ENCODE peak calls at places on chromosome 19, in ten cellular contexts. J is fibroblast of villous mesenchyme, L is A549, X is heart right ventricle, F is lower leg skin, D is fibroblast of mammary gland, Z is fibroblast of pulmonary artery, K is colonic mucosa, R is GM12865, I is bronchial epithelial cell. N is an unnamed sample.
A peak's percentile ranks its signal among the peaks of the same experiment; 100 is the strongest.

GRCh38 chr19:52570005-52570861 is at the start of gene ZNF701:
- DNase-seq in F (peak; percentile 99), R (peak; percentile 95), Z (peak; percentile 93), X (peak; percentile 95), I (peak; percentile 71), L (peak; percentile 28), K (peak; percentile 97), D (peak; percentile 88), J (peak; percentile 94), N (peak; percentile 94)

GRCh38 chr19:1837625-1838105 is 10.6 kb downstream of the REXO1 start:
- DNase-seq in R (peak; percentile 53), Z (peak; percentile 32), K (peak; percentile 71), L (no peak), I (no peak), F (no peak), J (peak; percentile 27), X (no peak), D (peak; percentile 30), N (no peak)

GRCh38 chr19:40610396-40611064 is 9.4 kb downstream of the LTBP4 start:
- DNase-seq in I (peak; percentile 24), Z (no peak), K (peak; percentile 77), F (peak; percentile 96), J (no peak), L (no peak), X (peak; percentile 68), D (no peak), R (no peak), N (no peak)

GRCh38 chr19:5170329-5170745 is 170.3 kb downstream of the PTPRS start:
- DNase-seq in J (no peak), K (peak; percentile 39), D (no peak), Z (no peak), F (no peak), L (peak; percentile 37), X (no peak), I (no peak), R (peak; percentile 38), N (no peak)

GRCh38 chr19:996051-996838 is 4.0 kb upstream of the GRIN3B start:
- DNase-seq in X (no peak), F (no peak), D (peak; percentile 62), I (peak; percentile 54), L (peak; percentile 48), J (peak; percentile 74), Z (peak; percentile 57), K (peak; percentile 47), R (peak; percentile 82), N (peak; percentile 45)

GRCh38 chr19:16470911-16471811 is 609 bp downstream of the EPS15L1 start:
- DNase-seq in I (peak; percentile 75), D (peak; percentile 79), L (no peak), Z (peak; percentile 49), F (peak; percentile 89), K (peak; percentile 44), X (no peak), J (no peak), R (peak; percentile 63), N (no peak)

GRCh38 chr19:1739960-1740629 is 13.2 kb upstream of the ONECUT3 start:
- DNase-seq in I (no peak), F (no peak), X (no peak), R (no peak), D (no peak), K (no peak), J (no peak), L (no peak), Z (no peak), N (no peak)

GRCh38 chr19:38265213-38265861 is 964 bp downstream of the SPINT2 start:
- DNase-seq in Z (no peak), R (no peak), L (peak; percentile 87), K (peak; percentile 68), I (peak; percentile 71), X (no peak), D (no peak), F (no peak), J (no peak), N (no peak)

GRCh38 chr19:5191091-5191490 is 149.5 kb downstream of the PTPRS start:
- DNase-seq in R (no peak), J (no peak), L (no peak), I (no peak), X (no peak), D (no peak), Z (no peak), K (no peak), F (no peak), N (no peak)

GRCh38 chr19:51063664-51064063 is 1.2 kb downstream of the KLK13 start:
- DNase-seq in Z (no peak), J (no peak), D (no peak), R (no peak), F (peak; percentile 74), L (no peak), K (no peak), X (no peak), I (no peak), N (no peak)

GRCh38 chr19:33624586-33625153 is 2.9 kb downstream of the CHST8 start:
- DNase-seq in R (no peak), D (no peak), L (no peak), I (no peak), F (no peak), Z (no peak), X (no peak), J (no peak), K (no peak), N (no peak)

GRCh38 chr19:38544569-38545315 is 73.0 kb downstream of the MAP4K1 start:
- DNase-seq in J (peak; percentile 4), L (no peak), X (no peak), F (no peak), K (no peak), Z (peak; percentile 7), R (no peak), D (no peak), I (peak; percentile 10), N (no peak)

GRCh38 chr19:21028969-21029268 is 8.5 kb downstream of the ZNF430 start:
- DNase-seq in R (peak; percentile 15), I (no peak), L (no peak), F (no peak), X (no peak), D (no peak), J (no peak), K (no peak), Z (no peak), N (no peak)

GRCh38 chr19:21023901-21024300 is 3.4 kb downstream of the ZNF430 start:
- DNase-seq in I (peak; percentile 80), Z (no peak), K (no peak), L (no peak), R (no peak), J (peak; percentile 40), X (no peak), F (no peak), D (peak; percentile 84), N (peak; percentile 18)

GRCh38 chr19:21020298-21021227 is at the start of gene ZNF430:
- DNase-seq in D (peak; percentile 92), X (peak; percentile 96), K (peak; percentile 97), I (peak; percentile 85), F (peak; percentile 99), R (peak; percentile 99), J (peak; percentile 93), L (peak; percentile 94), Z (peak; percentile 93), N (peak; percentile 95)

DNA sequence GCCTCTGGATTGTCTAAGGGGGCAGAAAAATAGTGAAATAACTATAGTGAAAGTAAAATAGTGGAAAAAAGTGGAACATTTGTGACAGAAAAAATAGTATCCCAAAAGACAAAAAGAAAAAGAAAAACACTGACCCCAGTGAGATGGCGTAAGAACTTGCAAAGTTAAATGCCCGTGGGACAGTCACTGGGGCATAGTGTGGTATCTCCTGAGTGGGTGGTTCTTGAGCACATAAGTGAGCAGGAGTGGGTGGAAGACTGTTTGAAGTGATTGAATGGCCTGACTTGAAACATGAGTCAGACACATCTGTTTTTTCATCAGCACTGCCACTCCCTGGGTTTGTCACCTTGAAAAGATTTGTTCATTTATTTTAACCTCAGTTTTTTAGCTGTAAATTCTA is 2.5 kb downstream of the ZNF430 start:
- DNase-seq in D (peak; percentile 97), Z (peak; percentile 27), F (no peak), X (no peak), L (no peak), K (no peak), I (peak; percentile 91), J (peak; percentile 36), R (peak; percentile 34), N (peak; percentile 56)
- H3K4me3 ChIP-seq in D (peak overlapping the region; percentile 12), Z (no peak overlapping the region), F (no peak overlapping the region), X (no peak overlapping the region), L (no peak overlapping the region), K (no peak overlapping the region), I (no peak overlapping the region), J (no peak overlapping the region), R (no peak overlapping the region), N (peak overlapping the region; percentile 15)

GRCh38 chr19:6427131-6427530 is 2.5 kb upstream of the KHSRP start:
- DNase-seq in D (no peak), R (no peak), F (no peak), I (no peak), L (no peak), J (no peak), K (no peak), Z (no peak), X (no peak), N (no peak)

GRCh38 chr19:6424190-6424938 is at the start of gene KHSRP:
- DNase-seq in J (no peak), R (peak; percentile 46), L (no peak), F (no peak), Z (no peak), D (no peak), X (no peak), I (no peak), K (no peak), N (no peak)

GRCh38 chr19:6424939-6425731 is 524 bp upstream of the KHSRP start:
- DNase-seq in D (peak; percentile 100), Z (peak; percentile 100), X (peak; percentile 100), J (peak; percentile 100), F (peak; percentile 100), K (peak; percentile 99), I (peak; percentile 100), R (peak; percentile 100), L (peak; percentile 100), N (peak; percentile 100)

GRCh38 chr19:6423499-6424189 is 967 bp downstream of the KHSRP start:
- DNase-seq in R (peak; percentile 56), X (no peak), I (peak; percentile 33), L (no peak), D (peak; percentile 49), Z (peak; percentile 55), J (peak; percentile 55), K (peak; percentile 55), F (peak; percentile 86), N (peak; percentile 33)

GRCh38 chr19:6425732-6426686 is 1.4 kb upstream of the KHSRP start:
- DNase-seq in F (peak; percentile 86), Z (no peak), I (no peak), K (no peak), J (no peak), D (no peak), X (no peak), R (no peak), L (no peak), N (no peak)
- H3K4me3 ChIP-seq in F (no peak overlapping the region), Z (no peak overlapping the region), I (peak overlapping the region; percentile 26), K (peak overlapping the region; percentile 23), J (peak overlapping the region; percentile 12), D (peak overlapping the region; percentile 4), X (peak overlapping the region; percentile 26), R (peak overlapping the region; percentile 45), L (peak overlapping the region; percentile 15), N (no peak overlapping the region)

GRCh38 chr19:11201791-11202190 is 4.4 kb upstream of the KANK2 start:
- DNase-seq in L (no peak), Z (no peak), D (no peak), J (no peak), F (no peak), I (no peak), K (no peak), R (no peak), X (no peak), N (no peak)
- H3K4me3 ChIP-seq in L (no peak overlapping the region), Z (no peak overlapping the region), D (no peak overlapping the region), J (no peak overlapping the region), F (no peak overlapping the region), I (no peak overlapping the region), K (no peak overlapping the region), R (no peak overlapping the region), X (no peak overlapping the region), N (no peak overlapping the region)

GRCh38 chr19:3625996-3626472 is 556 bp downstream of the CACTIN start:
- DNase-seq in J (no peak), F (no peak), R (no peak), D (no peak), L (no peak), X (no peak), Z (no peak), K (no peak), I (no peak), N (no peak)
- H3K4me3 ChIP-seq in J (peak overlapping the region; percentile 84), F (peak overlapping the region; percentile 88), R (peak overlapping the region; percentile 87), D (peak overlapping the region; percentile 87), L (peak overlapping the region; percentile 97), X (peak overlapping the region; percentile 99), Z (peak overlapping the region; percentile 89), K (peak overlapping the region; percentile 97), I (peak overlapping the region; percentile 93), N (peak overlapping the region; percentile 86)

N was measured in brain microvascular endothelial cell.